ENCODE peak calls at places on chromosomes 12 and 14, in five cellular contexts. V is colonic mucosa; T is gastrocnemius medialis; B is psoas muscle; U is naive thymus-derived CD4-positive, alpha-beta T cell. L is an unnamed sample. For H3K4me1, the result is how much of the 10 kb centered on the place peaks cover.

GRCh38 chr12:122917508-122918227 is 21.7 kb upstream of the VPS37B start:
- DNase-seq in B (no peak), T (peak), U (no peak), V (peak), L (no peak)

GRCh38 chr14:24233538-24233866 is 773 bp downstream of the GMPR2 start:
- DNase-seq in T (no peak), V (no peak), B (no peak), U (no peak), L (no peak)

GRCh38 chr14:81301813-81302212 is 81.1 kb upstream of the GTF2A1 start:
- DNase-seq in B (no peak), V (no peak), U (no peak), T (peak), L (no peak)

GRCh38 chr14:23114669-23115491 is 4.2 kb downstream of the CEBPE start:
- DNase-seq in B (peak), V (no peak), T (no peak), U (no peak), L (no peak)

GRCh38 chr14:80926706-80927384 is 14.7 kb downstream of the CEP128 start:
- DNase-seq in T (no peak), V (no peak), B (no peak), U (no peak), L (no peak)

GRCh38 chr14:56207626-56208297 is 89.6 kb downstream of the PELI2 start:
- DNase-seq in B (no peak), T (no peak), V (no peak), U (no peak), L (no peak)

GRCh38 chr14:74846968-74847549 is 28.9 kb downstream of the PROX2 start:
- DNase-seq in T (no peak), B (no peak), V (no peak), U (no peak), L (no peak)

GRCh38 chr12:89289720-89290119 is 62.6 kb downstream of the DUSP6 start:
- DNase-seq in U (no peak), V (no peak), T (no peak), B (no peak), L (no peak)

GRCh38 chr12:124863409-124864325 is at the start of gene SCARB1:
- DNase-seq in B (peak), V (peak), U (peak), T (peak), L (peak)

GRCh38 chr12:57143454-57143853 is 4.0 kb downstream of the LRP1-AS start:
- DNase-seq in V (no peak), B (no peak), T (no peak), U (no peak), L (no peak)

GRCh38 chr12:82522285-82522684 is 164.0 kb downstream of the METTL25 start:
- DNase-seq in B (no peak), U (no peak), V (no peak), T (no peak), L (no peak)

GRCh38 chr14:46405095-46405494 is 246.5 kb downstream of the RPL10L start:
- DNase-seq in V (no peak), T (no peak), U (no peak), B (no peak), L (no peak)

GRCh38 chr12:107526555-107527180 is 158.9 kb upstream of the PWP1 start:
- DNase-seq in V (no peak), T (no peak), B (no peak), U (no peak), L (no peak)

GRCh38 chr12:10940389-10940788 is 1.3 kb upstream of the TAS2R14 start:
- DNase-seq in U (no peak), V (no peak), T (no peak), B (no peak), L (no peak)

GRCh38 chr12:10098762-10099161 is at the start of gene CLEC1A:
- DNase-seq in U (no peak), V (no peak), T (no peak), B (no peak), L (no peak)

DNA sequence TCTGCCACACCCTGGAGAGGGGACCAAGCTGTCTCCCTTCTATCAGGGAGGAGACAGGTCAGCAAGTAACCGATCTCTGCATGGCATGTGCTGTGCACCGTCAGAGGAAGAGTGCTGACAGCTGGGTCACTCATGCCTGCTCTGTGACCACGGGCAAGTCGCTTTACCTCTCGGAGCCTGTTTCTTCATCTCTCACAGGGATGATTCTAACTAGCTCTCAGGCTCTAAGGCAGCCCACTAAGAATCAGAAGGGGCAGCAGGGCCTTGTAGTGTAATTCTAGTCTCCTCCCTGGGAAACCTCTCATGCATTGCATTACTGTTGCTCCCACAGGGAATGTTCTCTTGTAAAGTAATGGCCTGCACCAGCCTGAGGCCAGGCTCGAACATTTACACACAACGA is 11.9 kb downstream of the CD9 start:
- DNase-seq in V (no peak), U (no peak), T (no peak), B (no peak), L (no peak)
- H3K4me1 ChIP-seq in V (under half), U (under half), T (under half), B (under half), L (under half)

DNA sequence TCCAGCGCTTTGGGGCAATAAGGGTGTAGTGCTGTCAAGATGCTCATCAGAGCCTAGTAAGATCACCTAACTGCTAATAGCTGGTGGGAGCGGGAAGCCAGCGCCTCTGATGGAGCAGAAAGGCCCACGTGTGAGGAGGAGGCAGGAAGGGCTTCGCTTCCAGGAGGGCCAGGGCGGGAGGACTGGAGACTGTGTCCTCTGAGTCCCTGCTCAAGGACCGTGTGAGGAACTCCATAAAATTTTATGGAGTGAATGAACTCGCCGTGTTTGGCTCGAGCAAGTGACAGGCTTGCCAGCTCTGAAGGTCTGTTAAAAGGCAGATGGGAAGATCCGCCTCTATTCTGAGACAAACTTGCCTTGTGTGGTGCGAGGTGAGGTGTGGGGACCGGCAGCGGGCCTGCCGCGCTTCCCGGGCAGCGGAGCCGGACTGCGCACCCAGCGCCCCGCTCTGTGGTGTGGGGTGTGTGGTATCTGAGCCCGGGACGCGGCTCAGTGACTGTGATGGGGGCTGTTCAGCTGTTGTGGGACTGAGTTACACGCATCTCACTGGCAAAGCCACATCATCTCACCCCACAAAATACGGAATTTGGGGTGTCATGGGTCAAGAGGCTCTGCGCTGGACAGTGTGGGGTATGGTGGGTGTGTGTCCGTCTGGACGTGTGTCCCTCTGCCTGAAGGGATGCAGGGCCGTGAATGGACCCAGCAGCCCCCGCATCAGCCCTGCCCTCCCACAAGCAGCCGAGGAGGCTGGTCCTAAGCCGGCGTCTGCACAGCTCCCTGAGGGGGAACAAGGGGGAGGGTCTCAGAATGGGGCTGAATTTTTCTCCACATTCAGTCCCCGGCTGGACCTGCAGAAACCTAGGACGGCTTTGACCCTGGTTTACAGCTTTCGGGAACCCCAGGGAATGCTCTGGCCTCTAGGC is 157.0 kb upstream of the C14orf180 start:
- DNase-seq in V (no peak), B (peak), T (no peak), U (no peak), L (no peak)
- H3K4me1 ChIP-seq in V (under half), B (under half), T (under half), U (under half), L (under half)

DNA sequence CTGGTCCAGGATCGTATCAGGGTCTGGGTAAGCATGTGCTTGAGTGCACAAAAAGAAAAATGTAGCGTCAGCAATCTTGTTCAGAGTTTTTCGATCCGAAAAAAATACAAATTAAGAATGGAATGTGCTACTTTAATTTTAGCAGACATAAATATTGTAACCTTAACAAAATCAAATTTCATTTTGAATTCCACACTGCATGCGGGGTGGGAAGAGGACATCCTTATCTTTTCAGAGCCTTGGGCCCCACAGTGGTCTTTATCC is 93.6 kb downstream of the TMEM30B start:
- DNase-seq in B (no peak), T (no peak), U (no peak), V (no peak), L (no peak)
- H3K4me1 ChIP-seq in B (under half), T (under half), U (under half), V (under half), L (under half)

GRCh38 chr14:90632868-90633267 is 183.4 kb downstream of the TTC7B start:
- DNase-seq in B (no peak), V (no peak), U (no peak), T (no peak), L (no peak)
- H3K4me1 ChIP-seq in B (under half), V (under half), U (under half), T (under half), L (under half)

GRCh38 chr12:76554411-76555225 is 5.0 kb downstream of the OSBPL8 start:
- DNase-seq in U (no peak), B (no peak), V (no peak), T (no peak), L (no peak)
- H3K4me1 ChIP-seq in U (half or more), B (half or more), V (under half), T (half or more), L (half or more)

GRCh38 chr12:132833341-132833740 is 4.7 kb upstream of the GOLGA3 start:
- DNase-seq in B (no peak), U (no peak), T (no peak), V (no peak), L (no peak)
- H3K4me1 ChIP-seq in B (under half), U (under half), T (under half), V (under half), L (under half)

GRCh38 chr14:85417396-85417795 is 112.5 kb upstream of the FLRT2 start:
- DNase-seq in B (no peak), V (no peak), U (no peak), T (no peak), L (no peak)
- H3K4me1 ChIP-seq in B (under half), V (under half), U (under half), T (under half), L (under half)